ENCODE peak calls at places on chromosomes 2 and 18, in six cellular contexts. J is activated effector memory CD4-positive, alpha-beta T cell treated with anti-CD3 and anti-CD28 coated beads, Interleukin-2, amount 50 U/mL, for 16 hours; L is BJ; D is stomach; I is esophagus squamous epithelium; A is NCI-H774. X is an unnamed sample.

GRCh38 chr2:115484483-115484882 is 1042.0 kb downstream of the DPP10 start:
- DNase-seq in I (no peak), L (no peak), J (no peak), A (no peak), D (no peak), X (no peak)

GRCh38 chr2:215716971-215717370 is 281.1 kb upstream of the FN1 start:
- DNase-seq in J (no peak), A (no peak), D (no peak), L (no peak), I (no peak), X (no peak)

GRCh38 chr2:31138037-31138962 is at the start of gene GALNT14:
- DNase-seq in I (no peak), D (peak; percentile 53), L (no peak), J (peak; percentile 65), A (peak; percentile 23), X (peak; percentile 22)

GRCh38 chr2:240395896-240396622 is 39.4 kb upstream of the GPC1 start:
- DNase-seq in D (no peak), J (peak; percentile 45), L (no peak), A (no peak), I (no peak), X (no peak)

GRCh38 chr2:98883780-98884211 is 52.2 kb downstream of the CRACDL start:
- DNase-seq in L (no peak), J (no peak), I (no peak), D (no peak), A (no peak), X (no peak)

GRCh38 chr2:195837987-195838386 is 181.0 kb downstream of the SLC39A10 start:
- DNase-seq in J (no peak), D (no peak), L (no peak), A (no peak), I (no peak), X (no peak)

GRCh38 chr2:177874678-177875077 is 197.9 kb downstream of the PDE11A start:
- DNase-seq in D (no peak), I (no peak), A (no peak), J (no peak), L (no peak), X (no peak)

GRCh38 chr18:10306779-10307178 is 147.7 kb upstream of the APCDD1 start:
- DNase-seq in D (no peak), I (no peak), L (no peak), A (no peak), J (no peak), X (no peak)

GRCh38 chr2:8803658-8804379 is 33.6 kb downstream of the KIDINS220 start:
- DNase-seq in A (peak; percentile 72), J (peak; percentile 68), D (peak; percentile 62), L (peak; percentile 31), I (no peak), X (no peak)

GRCh38 chr18:68840554-68841263 is 42.8 kb downstream of the CCDC102B start:
- DNase-seq in I (no peak), A (no peak), L (peak; percentile 85), J (no peak), D (no peak), X (no peak)

GRCh38 chr2:17476820-17477219 is 41.4 kb downstream of the RAD51AP2 start:
- DNase-seq in D (no peak), J (no peak), I (no peak), L (no peak), A (no peak), X (no peak)

GRCh38 chr2:328761-329160 is 40.9 kb upstream of the ALKAL2 start:
- DNase-seq in A (no peak), D (no peak), L (no peak), I (no peak), J (no peak), X (no peak)

GRCh38 chr2:84534225-84534624 is 17.9 kb downstream of the DNAH6 start:
- DNase-seq in L (no peak), D (no peak), I (no peak), A (no peak), J (no peak), X (no peak)

GRCh38 chr2:222946700-222947278 is 86.0 kb downstream of the ACSL3 start:
- DNase-seq in A (no peak), D (no peak), J (no peak), L (no peak), I (no peak), X (no peak)

GRCh38 chr2:62785216-62785615 is 79.7 kb downstream of the EHBP1 start:
- DNase-seq in L (no peak), J (no peak), I (no peak), A (no peak), D (no peak), X (no peak)

GRCh38 chr2:72153026-72153791 is 5.5 kb upstream of the CYP26B1 start:
- DNase-seq in A (no peak), D (peak; percentile 17), I (no peak), L (no peak), J (peak; percentile 50), X (no peak)

GRCh38 chr2:96951125-96951654 is 35.2 kb downstream of the FAM178B start:
- DNase-seq in J (peak; percentile 91), L (no peak), A (peak; percentile 65), I (no peak), D (peak; percentile 78), X (peak; percentile 72)

GRCh38 chr18:72727776-72728175 is 140.0 kb downstream of the NETO1 start:
- DNase-seq in J (no peak), L (no peak), I (no peak), D (no peak), A (no peak), X (no peak)